ENCODE peak calls at places on chromosomes 7 and 10, in five cellular contexts. P, W, S, H and E are unnamed samples.

GRCh38 chr7:64892116-64892515 is 11.0 kb upstream of the ZNF273 start:
- DNase-seq in P (no peak), W (no peak), S (no peak), H (no peak), E (no peak)

GRCh38 chr7:148327379-148327778 is 263.2 kb upstream of the C7orf33 start:
- DNase-seq in P (no peak), W (no peak), S (no peak), H (peak; percentile 23), E (no peak)

GRCh38 chr7:81721428-81721827 is 48.4 kb downstream of the HGF start:
- DNase-seq in P (no peak), W (no peak), S (no peak), H (peak; percentile 3), E (no peak)

GRCh38 chr7:73342645-73343044 is 14.7 kb downstream of the FKBP6 start:
- DNase-seq in P (peak; percentile 28), W (peak; percentile 25), S (no peak), H (peak; percentile 46), E (peak; percentile 60)

GRCh38 chr10:49082767-49083166 is 32.6 kb downstream of the VSTM4 start:
- DNase-seq in P (no peak), W (no peak), S (no peak), H (no peak), E (no peak)

GRCh38 chr10:30353851-30354250 is 4.8 kb upstream of the MTPAP start:
- DNase-seq in P (no peak), W (no peak), S (peak; percentile 55), H (no peak), E (peak; percentile 65)

GRCh38 chr7:79453558-79454324 is at the start of gene MAGI2:
- DNase-seq in P (no peak), W (peak; percentile 84), S (peak; percentile 80), H (peak; percentile 20), E (peak; percentile 83)

GRCh38 chr10:48430402-48430993 is 124.0 kb downstream of the MAPK8 start:
- DNase-seq in P (no peak), W (no peak), S (no peak), H (no peak), E (no peak)

GRCh38 chr7:2945171-2945570 is 98.5 kb downstream of the CARD11 start:
- DNase-seq in P (no peak), W (no peak), S (no peak), H (no peak), E (no peak)

GRCh38 chr10:51367120-51367519 is 292.8 kb downstream of the PRKG1 start:
- DNase-seq in P (no peak), W (no peak), S (no peak), H (no peak), E (no peak)

GRCh38 chr7:6271091-6271658 is 1.2 kb downstream of the CYTH3 start:
- DNase-seq in P (no peak), W (peak; percentile 50), S (no peak), H (peak; percentile 78), E (peak; percentile 53)

GRCh38 chr10:90998733-90999511 is 78.0 kb upstream of the ANKRD1 start:
- DNase-seq in P (no peak), W (no peak), S (no peak), H (no peak), E (no peak)

GRCh38 chr7:30859202-30859939 is 52.3 kb upstream of the AQP1 start:
- DNase-seq in P (no peak), W (no peak), S (no peak), H (no peak), E (no peak)

GRCh38 chr10:51269816-51270215 is 195.5 kb downstream of the PRKG1 start:
- DNase-seq in P (no peak), W (no peak), S (no peak), H (no peak), E (peak; percentile 14)

GRCh38 chr10:52864459-52865106 is 92.0 kb upstream of the MBL2 start:
- DNase-seq in P (peak; percentile 25), W (no peak), S (peak; percentile 91), H (peak; percentile 5), E (peak; percentile 98)

GRCh38 chr7:4416436-4417092 is 265.5 kb upstream of the FOXK1 start:
- DNase-seq in P (no peak), W (no peak), S (no peak), H (peak; percentile 35), E (no peak)

GRCh38 chr7:108358553-108358952 is 97.7 kb downstream of the NRCAM start:
- DNase-seq in P (peak; percentile 27), W (no peak), S (peak; percentile 55), H (peak; percentile 89), E (peak; percentile 89)

GRCh38 chr10:100670828-100671479 is 74.4 kb upstream of the PAX2 start:
- DNase-seq in P (no peak), W (no peak), S (no peak), H (peak; percentile 26), E (no peak)

GRCh38 chr7:101518348-101518747 is 110.7 kb downstream of the MYL10 start:
- DNase-seq in P (no peak), W (no peak), S (no peak), H (no peak), E (peak; percentile 19)

GRCh38 chr10:16967866-16968721 is 150.9 kb upstream of the RSU1 start:
- DNase-seq in P (peak; percentile 79), W (no peak), S (no peak), H (peak; percentile 51), E (peak; percentile 94)

GRCh38 chr7:35722054-35722849 is 27.3 kb upstream of the HERPUD2 start:
- DNase-seq in P (no peak), W (no peak), S (no peak), H (no peak), E (no peak)

GRCh38 chr10:114685456-114685855 is 27.4 kb upstream of the ABLIM1 start:
- DNase-seq in P (no peak), W (no peak), S (no peak), H (no peak), E (no peak)

GRCh38 chr10:63666836-63667383 is 145.7 kb downstream of the REEP3 start:
- DNase-seq in P (no peak), W (no peak), S (peak; percentile 78), H (no peak), E (peak; percentile 97)

GRCh38 chr7:157496426-157497275 is 159.8 kb downstream of the DNAJB6 start:
- DNase-seq in P (no peak), W (no peak), S (no peak), H (no peak), E (no peak)

GRCh38 chr7:131753620-131754222 is 197.3 kb upstream of the PODXL start:
- DNase-seq in P (no peak), W (no peak), S (no peak), H (peak; percentile 52), E (no peak)

GRCh38 chr7:10974717-10975032 is 1.0 kb downstream of the PHF14 start:
- DNase-seq in P (no peak), W (no peak), S (no peak), H (no peak), E (no peak)

GRCh38 chr7:98762620-98763019 is 107.2 kb downstream of the TMEM130 start:
- DNase-seq in P (no peak), W (no peak), S (no peak), H (no peak), E (no peak)

GRCh38 chr7:94584113-94584512 is 71.8 kb downstream of the SGCE start:
- DNase-seq in P (no peak), W (no peak), S (no peak), H (no peak), E (peak; percentile 24)

GRCh38 chr7:146830686-146831085 is 714.1 kb downstream of the CNTNAP2 start:
- DNase-seq in P (no peak), W (no peak), S (no peak), H (no peak), E (no peak)

GRCh38 chr10:17788646-17789045 is 20.5 kb upstream of the MRC1 start:
- DNase-seq in P (no peak), W (no peak), S (no peak), H (no peak), E (no peak)

GRCh38 chr10:58220769-58221448 is 46.8 kb downstream of the IPMK start:
- DNase-seq in P (no peak), W (no peak), S (peak; percentile 42), H (no peak), E (peak; percentile 16)

GRCh38 chr7:137970263-137970975 is 31.5 kb downstream of the CREB3L2 start:
- DNase-seq in P (no peak), W (no peak), S (peak; percentile 92), H (peak; percentile 40), E (peak; percentile 92)

GRCh38 chr10:29387269-29387668 is 98.4 kb downstream of the LYZL1 start:
- DNase-seq in P (no peak), W (no peak), S (no peak), H (no peak), E (no peak)

GRCh38 chr10:116055252-116055918 is 217.6 kb downstream of the GFRA1 start:
- DNase-seq in P (no peak), W (no peak), S (no peak), H (no peak), E (no peak)

GRCh38 chr7:90242369-90243168 is 2.4 kb upstream of the CFAP69 start:
- DNase-seq in P (no peak), W (no peak), S (no peak), H (no peak), E (no peak)

GRCh38 chr7:27146491-27147210 is 923 bp downstream of the HOXA6 start:
- DNase-seq in P (no peak), W (no peak), S (no peak), H (no peak), E (no peak)
- H3K4me3 ChIP-seq in P (no peak overlapping the region), W (no peak overlapping the region), S (no peak overlapping the region), H (no peak overlapping the region), E (peak overlapping the region; percentile 69)

GRCh38 chr7:134686782-134687181 is 40.1 kb downstream of the BPGM start:
- DNase-seq in P (no peak), W (no peak), S (no peak), H (peak; percentile 38), E (peak; percentile 46)
- TF ChIP-seq CTCF in P (peak; percentile 33), W (peak; percentile 55), S (peak; percentile 43), H (peak; percentile 90), E (peak; percentile 20)

GRCh38 chr10:72611783-72612182 is 14.1 kb downstream of the MICU1 start:
- DNase-seq in P (no peak), W (no peak), S (no peak), H (no peak), E (no peak)
- H3K4me3 ChIP-seq in P (no peak overlapping the region), W (no peak overlapping the region), S (no peak overlapping the region), H (no peak overlapping the region), E (no peak overlapping the region)

GRCh38 chr10:69801094-69801433 is 642 bp upstream of the COL13A1 start:
- DNase-seq in P (no peak), W (no peak), S (no peak), H (peak; percentile 72), E (peak; percentile 68)
- TF ChIP-seq CTCF in P (peak; percentile 88), W (peak; percentile 17), S (peak; percentile 81), H (peak; percentile 69), E (peak; percentile 70)

GRCh38 chr10:85826377-85826776 is 540.2 kb downstream of the GRID1 start:
- DNase-seq in P (no peak), W (no peak), S (no peak), H (no peak), E (no peak)

GRCh38 chr10:85832988-85833387 is 533.6 kb downstream of the GRID1 start:
- DNase-seq in P (no peak), W (no peak), S (no peak), H (no peak), E (no peak)

GRCh38 chr10:85831422-85831821 is 535.2 kb downstream of the GRID1 start:
- DNase-seq in P (no peak), W (no peak), S (no peak), H (no peak), E (no peak)
- H3K4me3 ChIP-seq in P (no peak overlapping the region), W (no peak overlapping the region), S (no peak overlapping the region), H (no peak overlapping the region), E (no peak overlapping the region)